ENCODE peak calls at places on chromosome 4, in five cellular contexts. P is sigmoid colon; H is body of pancreas; F is CD4-positive, alpha-beta T cell; W is dorsolateral prefrontal cortex. Y is an unnamed sample.

GRCh38 chr4:8434251-8435073 is 6.1 kb downstream of the ACOX3 start:
- DNase-seq in P (no peak), H (no peak), F (no peak), W (no peak), Y (no peak)

GRCh38 chr4:35189988-35190613 is 1054.2 kb downstream of the ARAP2 start:
- DNase-seq in P (no peak), H (no peak), F (no peak), W (no peak), Y (no peak)

GRCh38 chr4:185534850-185535761 is at the start of gene PDLIM3:
- DNase-seq in P (peak; percentile 89), H (peak; percentile 78), F (no peak), W (no peak), Y (peak; percentile 41)

GRCh38 chr4:128393111-128393704 is 105.6 kb upstream of the PGRMC2 start:
- DNase-seq in P (no peak), H (no peak), F (no peak), W (no peak), Y (no peak)

GRCh38 chr4:182216005-182216404 is 27.2 kb upstream of the TENM3 start:
- DNase-seq in P (no peak), H (no peak), F (no peak), W (no peak), Y (no peak)

GRCh38 chr4:123452585-123452984 is 56.0 kb downstream of the SPRY1 start:
- DNase-seq in P (peak; percentile 76), H (peak; percentile 47), F (no peak), W (peak; percentile 48), Y (peak; percentile 26)

GRCh38 chr4:185183622-185184281 is 20.0 kb downstream of the CFAP97 start:
- DNase-seq in P (peak; percentile 92), H (peak; percentile 93), F (peak; percentile 70), W (peak; percentile 86), Y (peak; percentile 93)

GRCh38 chr4:2793920-2794706 is 1.2 kb downstream of the SH3BP2 start:
- DNase-seq in P (peak; percentile 71), H (peak; percentile 67), F (peak; percentile 34), W (no peak), Y (no peak)

GRCh38 chr4:183347586-183347985 is 25.4 kb upstream of the CLDN24 start:
- DNase-seq in P (no peak), H (no peak), F (no peak), W (no peak), Y (no peak)

GRCh38 chr4:7655549-7656243 is 221.0 kb upstream of the PSAPL1 start:
- DNase-seq in P (no peak), H (no peak), F (no peak), W (peak; percentile 60), Y (no peak)

GRCh38 chr4:81052119-81053068 is 21.9 kb downstream of the BMP3 start:
- DNase-seq in P (peak; percentile 80), H (peak; percentile 77), F (peak; percentile 51), W (peak; percentile 63), Y (peak; percentile 27)

GRCh38 chr4:27318740-27319139 is 458.1 kb downstream of the STIM2 start:
- DNase-seq in P (no peak), H (peak; percentile 51), F (no peak), W (peak; percentile 41), Y (no peak)

GRCh38 chr4:185219551-185220344 is 10.3 kb downstream of the SNX25 start:
- DNase-seq in P (peak; percentile 93), H (peak; percentile 66), F (no peak), W (no peak), Y (peak; percentile 83)

GRCh38 chr4:78361621-78362120 is 189.9 kb upstream of the ANXA3 start:
- DNase-seq in P (no peak), H (no peak), F (no peak), W (no peak), Y (no peak)

GRCh38 chr4:175412161-175412560 is 399.9 kb downstream of the GPM6A start:
- DNase-seq in P (no peak), H (no peak), F (no peak), W (no peak), Y (no peak)

GRCh38 chr4:35525192-35525978 is 718.9 kb downstream of the ARAP2 start:
- DNase-seq in P (no peak), H (no peak), F (no peak), W (peak; percentile 28), Y (no peak)

GRCh38 chr4:140085924-140086323 is 68.1 kb downstream of the MAML3 start:
- DNase-seq in P (no peak), H (no peak), F (no peak), W (no peak), Y (no peak)

GRCh38 chr4:140082399-140082758 is 71.6 kb downstream of the MAML3 start:
- DNase-seq in P (no peak), H (no peak), F (no peak), W (no peak), Y (no peak)

GRCh38 chr4:140083320-140083719 is 70.7 kb downstream of the MAML3 start:
- DNase-seq in P (no peak), H (no peak), F (no peak), W (no peak), Y (no peak)

GRCh38 chr4:140085062-140085622 is 68.8 kb downstream of the MAML3 start:
- DNase-seq in P (no peak), H (no peak), F (no peak), W (no peak), Y (no peak)

GRCh38 chr4:140084426-140084825 is 69.6 kb downstream of the MAML3 start:
- DNase-seq in P (no peak), H (no peak), F (no peak), W (no peak), Y (no peak)
- H3K27ac ChIP-seq in P (no peak overlapping the region), H (no peak overlapping the region), F (no peak overlapping the region), W (no peak overlapping the region), Y (peak overlapping the region; percentile 66)

GRCh38 chr4:53021709-53022108 is 159.6 kb downstream of the RASL11B start:
- DNase-seq in P (no peak), H (no peak), F (no peak), W (no peak), Y (no peak)
- H3K27ac ChIP-seq in P (peak overlapping the region; percentile 46), H (no peak overlapping the region), F (no peak overlapping the region), W (no peak overlapping the region), Y (no peak overlapping the region)

DNA sequence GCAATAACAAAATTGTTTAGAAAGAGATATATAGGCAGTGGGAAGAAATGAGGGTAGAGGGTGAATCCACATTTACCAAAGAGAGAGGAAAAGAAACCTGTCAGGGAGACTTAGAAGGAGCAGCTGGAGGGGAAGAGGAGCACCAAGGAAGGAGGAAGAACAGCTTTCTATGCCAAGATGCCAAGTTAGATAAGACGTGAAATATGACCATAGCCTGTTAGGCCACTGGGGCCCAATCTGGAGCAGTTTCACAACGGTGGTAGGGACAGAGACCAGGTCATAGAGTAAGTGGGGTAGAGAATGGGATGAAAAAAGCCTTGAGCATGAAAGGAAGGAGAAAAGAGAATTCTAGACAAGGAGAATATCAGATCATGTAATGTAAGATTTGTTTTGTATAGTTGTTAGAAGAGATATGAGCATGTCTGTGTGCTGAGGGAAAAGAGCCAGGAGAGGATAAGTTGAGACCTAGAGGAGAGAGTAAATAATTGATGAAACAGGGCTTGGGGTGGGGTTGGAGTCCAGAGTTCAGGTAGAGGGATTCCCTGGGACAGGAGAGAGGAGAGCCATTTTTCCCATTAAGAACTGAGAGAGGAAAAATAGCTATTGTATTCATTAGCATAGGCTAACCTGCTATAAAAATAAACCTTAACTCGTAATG is 4.4 kb upstream of the SOWAHB start:
- DNase-seq in P (no peak), H (no peak), F (no peak), W (no peak), Y (no peak)
- H3K27ac ChIP-seq in P (no peak overlapping the region), H (no peak overlapping the region), F (no peak overlapping the region), W (peak overlapping the region; percentile 41), Y (no peak overlapping the region)

GRCh38 chr4:1340181-1340747 is 6.7 kb upstream of the UVSSA start:
- DNase-seq in P (no peak), H (no peak), F (no peak), W (no peak), Y (no peak)

GRCh38 chr4:1339489-1339888 is 7.5 kb upstream of the UVSSA start:
- DNase-seq in P (no peak), H (no peak), F (no peak), W (no peak), Y (no peak)

GRCh38 chr4:1337951-1338751 is 8.9 kb upstream of the UVSSA start:
- DNase-seq in P (no peak), H (no peak), F (no peak), W (no peak), Y (no peak)

GRCh38 chr4:1337376-1337831 is 9.6 kb upstream of the UVSSA start:
- DNase-seq in P (no peak), H (no peak), F (no peak), W (no peak), Y (no peak)

DNA sequence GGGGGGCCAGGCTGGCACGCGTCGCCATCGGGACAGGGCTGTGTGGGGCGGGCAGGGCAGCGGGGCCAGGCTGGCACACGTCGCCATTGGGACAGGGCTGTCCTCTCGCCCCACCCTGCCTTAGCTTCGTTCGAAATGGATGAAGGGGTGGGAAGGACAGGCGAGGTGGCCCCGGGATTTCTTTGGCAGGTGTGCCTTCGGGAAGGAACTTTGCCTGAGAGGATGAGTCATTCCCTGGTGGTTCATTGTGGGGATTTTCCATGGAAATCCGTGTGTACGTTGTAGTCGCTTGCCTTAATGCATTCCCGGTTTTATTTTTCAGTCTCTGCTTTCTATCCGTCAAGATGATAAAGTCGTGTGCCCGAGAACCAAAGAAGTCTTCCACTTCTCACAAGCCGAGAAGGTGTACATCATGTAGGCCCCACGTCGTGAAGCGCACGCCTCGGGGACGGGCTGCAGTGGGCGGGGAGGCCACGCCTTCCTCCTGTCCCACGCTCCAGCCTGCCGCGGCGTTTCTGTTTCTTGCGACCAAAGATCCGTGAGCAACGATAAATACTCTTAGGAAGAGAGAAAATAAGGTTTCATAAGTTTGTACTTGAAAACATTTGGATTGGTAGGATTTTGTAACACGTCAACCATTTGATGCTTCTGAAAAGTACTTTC is 8.1 kb upstream of the UVSSA start:
- DNase-seq in P (no peak), H (no peak), F (no peak), W (no peak), Y (no peak)
- H3K27ac ChIP-seq in P (no peak overlapping the region), H (no peak overlapping the region), F (no peak overlapping the region), W (no peak overlapping the region), Y (no peak overlapping the region)

GRCh38 chr4:73103799-73104503 is 34.4 kb upstream of the COX18 start:
- DNase-seq in P (no peak), H (no peak), F (no peak), W (no peak), Y (no peak)
- H3K27ac ChIP-seq in P (no peak overlapping the region), H (no peak overlapping the region), F (no peak overlapping the region), W (no peak overlapping the region), Y (no peak overlapping the region)

GRCh38 chr4:39120418-39120817 is 58.4 kb downstream of the KLHL5 start:
- DNase-seq in P (no peak), H (no peak), F (no peak), W (no peak), Y (no peak)
- H3K27ac ChIP-seq in P (no peak overlapping the region), H (no peak overlapping the region), F (no peak overlapping the region), W (no peak overlapping the region), Y (no peak overlapping the region)

Y was measured in prostate gland.